ENCODE peak calls at places on chromosomes 16 and 17, in four cellular contexts. W is mammary epithelial cell, G is AG04450, B is cardiac fibroblast. L is an unnamed sample.
A peak's percentile ranks its signal among the peaks of the same experiment; 100 is the strongest.

GRCh38 chr16:62190426-62190825 is 154.2 kb upstream of the CDH8 start:
- DNase-seq in B (no peak), W (peak; percentile 17), G (no peak), L (no peak)

GRCh38 chr17:28327709-28328108 is 7.6 kb downstream of the IFT20 start:
- DNase-seq in W (no peak), B (no peak), G (no peak), L (no peak)

GRCh38 chr16:85173077-85173980 is 61.1 kb upstream of the CIBAR2 start:
- DNase-seq in G (peak; percentile 71), B (peak; percentile 84), W (peak; percentile 91), L (peak; percentile 82)

GRCh38 chr17:55728833-55729232 is 6.2 kb upstream of the TMEM100 start:
- DNase-seq in B (no peak), G (no peak), W (no peak), L (peak; percentile 30)

GRCh38 chr17:56602292-56603130 is 9.0 kb downstream of the NOG start:
- DNase-seq in W (no peak), B (no peak), G (no peak), L (no peak)

GRCh38 chr17:76534831-76535732 is 2.4 kb downstream of the CYGB start:
- DNase-seq in G (no peak), W (no peak), B (no peak), L (no peak)

GRCh38 chr16:51562896-51563295 is 411.8 kb upstream of the SALL1 start:
- DNase-seq in G (no peak), B (no peak), W (no peak), L (no peak)

GRCh38 chr17:57607553-57608120 is 137.5 kb downstream of the CCDC182 start:
- DNase-seq in W (peak; percentile 88), B (no peak), G (no peak), L (no peak)

GRCh38 chr16:80948886-80949502 is 57.7 kb downstream of the CMC2 start:
- DNase-seq in W (no peak), B (peak; percentile 66), G (no peak), L (peak; percentile 47)

GRCh38 chr17:21395764-21396163 is 19.6 kb downstream of the KCNJ12 start:
- DNase-seq in G (no peak), W (no peak), B (no peak), L (no peak)

GRCh38 chr17:39225974-39226683 is 384 bp upstream of the STAC2 start:
- DNase-seq in G (no peak), W (no peak), B (peak; percentile 64), L (no peak)

GRCh38 chr16:21161211-21161610 is 2.7 kb downstream of the LDAF1 start:
- DNase-seq in B (peak; percentile 24), G (no peak), W (no peak), L (peak; percentile 57)

GRCh38 chr16:85137323-85138072 is 25.2 kb upstream of the CIBAR2 start:
- DNase-seq in W (no peak), G (peak; percentile 78), B (peak; percentile 98), L (peak; percentile 94)

GRCh38 chr16:49012961-49013726 is 268.5 kb downstream of the CBLN1 start:
- DNase-seq in W (no peak), B (no peak), G (no peak), L (no peak)

GRCh38 chr16:67959520-67959919 is 8.9 kb downstream of the SLC12A4 start:
- DNase-seq in W (no peak), G (no peak), B (peak; percentile 76), L (peak; percentile 61)

GRCh38 chr16:59373632-59374031 is 639.5 kb upstream of the GOT2 start:
- DNase-seq in B (no peak), G (no peak), W (no peak), L (no peak)

GRCh38 chr16:8878523-8878911 is 3.6 kb upstream of the LITAFD start:
- DNase-seq in W (peak; percentile 72), G (peak; percentile 66), B (peak; percentile 60), L (peak; percentile 90)

GRCh38 chr16:930511-930910 is 40.3 kb downstream of the LMF1 start:
- DNase-seq in B (no peak), G (no peak), W (no peak), L (no peak)

GRCh38 chr17:10633738-10634379 is 23.2 kb downstream of the MYH3 start:
- DNase-seq in B (no peak), G (no peak), W (no peak), L (no peak)

GRCh38 chr17:77948690-77949114 is 9.8 kb upstream of the TNRC6C start:
- DNase-seq in B (peak; percentile 57), W (peak; percentile 49), G (peak; percentile 10), L (peak; percentile 54)

GRCh38 chr16:23182675-23183485 is at the start of gene SCNN1G:
- DNase-seq in G (no peak), B (no peak), W (peak; percentile 12), L (no peak)

GRCh38 chr17:21742326-21742725 is 50.0 kb downstream of the KCNJ18 start:
- DNase-seq in B (no peak), G (no peak), W (no peak), L (no peak)

DNA sequence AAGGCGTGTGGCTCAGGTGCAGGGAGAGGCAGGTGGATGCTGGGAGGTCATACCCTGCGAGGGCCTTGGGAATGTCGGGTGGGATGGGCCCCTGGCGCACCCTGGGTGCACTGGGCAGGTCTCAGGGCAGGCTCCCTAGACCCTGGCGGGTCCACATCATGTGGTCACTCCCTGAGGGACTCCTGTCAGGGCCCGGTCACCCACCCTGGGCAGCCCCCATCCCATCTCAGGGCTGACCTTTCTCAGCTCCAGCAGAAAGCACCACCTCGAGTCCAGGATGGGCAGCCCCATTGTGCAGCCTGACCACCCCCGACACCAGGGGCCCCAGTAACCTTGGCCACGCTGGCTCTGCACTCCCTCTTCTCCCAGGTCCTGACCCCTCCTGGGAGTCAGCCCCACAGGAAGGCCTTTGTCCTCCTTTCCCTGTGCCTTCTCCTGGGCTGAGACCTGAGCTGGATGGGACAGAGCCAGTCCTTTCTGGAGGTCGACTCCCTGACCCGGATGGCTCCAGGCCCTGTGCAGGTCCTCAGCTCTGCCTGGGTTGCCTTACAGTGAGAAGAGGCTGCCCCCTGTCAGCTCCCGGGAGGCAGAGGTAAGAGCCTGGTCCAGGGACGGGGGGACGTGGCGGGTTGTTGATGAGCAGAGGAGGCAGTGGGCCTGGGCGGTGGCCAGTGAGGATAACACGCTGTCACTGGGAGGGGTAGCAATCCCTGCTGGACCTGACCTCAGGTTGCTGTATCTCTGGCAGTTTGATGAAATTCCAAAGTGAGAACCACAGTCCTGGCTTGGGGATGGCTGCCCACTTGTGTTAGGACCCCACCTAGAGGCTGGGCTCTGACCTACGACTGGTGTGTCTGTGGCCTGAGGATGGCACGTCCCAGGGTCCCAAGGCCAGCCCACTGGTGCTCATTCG is 77.9 kb downstream of the GOSR1 start:
- DNase-seq in W (no peak), G (no peak), B (peak; percentile 44), L (peak; percentile 28)
- TF ChIP-seq CTCF in W (no peak), G (peak; percentile 21), B (peak; percentile 33), L (peak; percentile 40)

DNA sequence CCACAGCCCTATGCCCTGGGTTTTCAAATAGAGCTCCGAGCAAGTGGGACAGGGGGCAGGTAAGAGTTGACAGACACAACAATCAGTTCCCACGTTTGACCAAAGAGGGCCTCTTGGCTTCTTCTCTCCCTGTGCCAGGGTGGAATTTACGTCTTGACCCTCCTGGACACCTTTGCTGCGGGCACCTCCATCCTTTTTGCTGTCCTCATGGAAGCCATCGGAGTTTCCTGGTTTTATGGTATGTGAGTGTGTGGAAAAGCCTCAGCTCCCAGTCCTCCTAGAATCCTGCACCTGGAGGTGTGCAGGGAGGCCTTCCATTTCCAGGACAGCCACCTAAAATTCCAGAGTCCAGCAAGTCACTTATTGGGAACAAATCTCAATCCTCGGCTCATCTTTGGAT is 42.5 kb downstream of the SLC6A2 start:
- DNase-seq in W (no peak), B (no peak), G (no peak), L (no peak)
- H3K4me3 ChIP-seq in W (no peak overlapping the region), B (no peak overlapping the region), G (no peak overlapping the region), L (no peak overlapping the region)

DNA sequence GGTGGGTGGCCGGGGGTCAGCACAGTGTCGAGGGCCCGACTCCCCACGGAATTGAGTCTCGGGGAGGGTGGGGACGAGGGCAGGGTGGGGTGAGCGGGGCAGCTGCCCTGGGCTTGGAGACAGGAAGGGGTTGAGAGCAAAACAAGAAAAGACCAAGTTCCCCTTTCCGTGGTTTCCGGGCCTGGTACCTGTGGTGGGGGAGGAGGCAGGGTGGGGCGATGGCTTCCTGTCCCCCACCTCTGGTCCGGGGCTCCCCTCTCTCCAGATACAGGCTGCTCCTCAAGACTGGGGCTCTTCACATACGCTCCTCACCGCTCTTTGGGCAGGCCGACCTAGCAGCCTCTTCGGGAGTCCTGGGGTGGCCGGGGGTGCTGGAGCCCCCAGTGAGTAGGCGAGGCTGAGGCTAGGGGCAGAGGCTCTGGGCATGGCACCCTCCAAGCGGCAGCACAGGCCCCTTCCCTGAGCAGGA is 593 bp downstream of the CORO1A start:
- DNase-seq in B (no peak), G (no peak), W (no peak), L (no peak)
- TF ChIP-seq CTCF in B (no peak), G (no peak), W (no peak), L (no peak)

DNA sequence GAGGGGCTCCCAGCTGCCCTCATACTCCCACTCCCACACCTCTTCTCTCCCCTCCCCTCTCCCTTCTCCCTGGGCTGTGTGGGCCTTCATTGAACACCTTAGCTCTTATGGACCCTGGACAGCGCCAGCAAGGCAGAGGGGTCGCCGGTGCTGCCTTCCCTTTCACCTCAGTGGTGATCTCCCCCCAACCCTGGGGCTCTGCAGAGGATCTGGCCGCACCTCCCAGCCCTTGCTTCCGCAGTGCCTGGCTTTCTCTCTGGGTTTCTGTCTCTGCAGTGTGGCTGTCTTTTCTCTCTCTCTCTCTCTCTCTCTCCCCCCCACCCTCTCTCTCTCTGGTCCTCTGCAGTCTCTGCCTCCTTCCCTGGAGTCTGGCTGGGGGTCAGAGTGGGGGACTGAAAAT is 1.2 kb downstream of the SEZ6L2 start:
- DNase-seq in B (no peak), W (no peak), G (no peak), L (no peak)
- H3K4me3 ChIP-seq in B (no peak overlapping the region), W (no peak overlapping the region), G (no peak overlapping the region), L (no peak overlapping the region)